ENCODE peak calls at places on chromosomes 2 and 18, in nine cellular contexts. M is PC-9; G is cardiac septum; E is stimulated activated CD8-positive, alpha-beta memory T cell treated with anti-CD3 and anti-CD28 coated beads, Interleukin-15, amount 100 ng/mL, for 24 hours; K is suprapubic skin; J is T-helper 9 cell; R is NCI-H69; N is effector memory CD4-positive, alpha-beta T cell; U is activated CD4-positive, alpha-beta T cell treated with anti-CD3 and anti-CD28 coated beads, Interleukin-2, amount 50 U/mL, for 1 hour. Q is an unnamed sample.

GRCh38 chr18:9095297-9096012 is 7.0 kb upstream of the NDUFV2 start:
- DNase-seq in K (no peak), M (no peak), U (peak), G (no peak), R (no peak), N (no peak), J (peak), E (no peak), Q (no peak)

GRCh38 chr2:38997784-38998183 is 108.1 kb downstream of the ARHGEF33 start:
- DNase-seq in U (no peak), J (no peak), K (no peak), M (no peak), E (no peak), N (no peak), G (no peak), R (no peak), Q (no peak)

GRCh38 chr2:133377599-133377998 is 190.7 kb downstream of the NCKAP5 start:
- DNase-seq in K (no peak), M (no peak), R (no peak), G (no peak), E (no peak), N (no peak), J (no peak), U (no peak), Q (no peak)

GRCh38 chr2:212843409-212844199 is 305.0 kb upstream of the ERBB4 start:
- DNase-seq in G (no peak), R (no peak), K (no peak), J (no peak), M (no peak), N (no peak), E (no peak), U (no peak), Q (no peak)

GRCh38 chr18:23291456-23292205 is 156.3 kb downstream of the CABLES1 start:
- DNase-seq in M (peak), R (no peak), K (no peak), N (no peak), G (no peak), E (no peak), J (no peak), U (no peak), Q (no peak)

GRCh38 chr2:207632575-207633492 is 7.6 kb upstream of the METTL21A start:
- DNase-seq in R (no peak), M (peak), G (no peak), K (no peak), E (no peak), J (no peak), N (no peak), U (no peak), Q (no peak)

GRCh38 chr2:240926516-240927389 is 20.6 kb downstream of the CROCC2 start:
- DNase-seq in M (no peak), K (peak), N (no peak), E (no peak), U (no peak), J (no peak), G (peak), R (no peak), Q (no peak)

GRCh38 chr2:40096360-40096759 is 317.3 kb upstream of the THUMPD2 start:
- DNase-seq in R (peak), N (no peak), U (no peak), E (no peak), J (no peak), M (no peak), G (no peak), K (no peak), Q (peak)

GRCh38 chr2:28134262-28134812 is 243.8 kb downstream of the BABAM2 start:
- DNase-seq in R (peak), J (no peak), E (no peak), N (no peak), K (no peak), M (peak), G (no peak), U (no peak), Q (no peak)

GRCh38 chr2:8006181-8006580 is 675.7 kb upstream of the ID2 start:
- DNase-seq in E (no peak), K (no peak), M (no peak), N (no peak), G (no peak), R (no peak), J (no peak), U (no peak), Q (no peak)

GRCh38 chr18:24659837-24660720 is 199.6 kb downstream of the HRH4 start:
- DNase-seq in G (no peak), M (no peak), N (peak), E (no peak), U (peak), K (no peak), J (peak), R (peak), Q (no peak)

GRCh38 chr2:11402436-11402835 is 58.0 kb upstream of the ROCK2 start:
- DNase-seq in E (no peak), N (no peak), K (no peak), J (no peak), U (no peak), R (no peak), G (no peak), M (no peak), Q (no peak)

GRCh38 chr18:9578306-9578705 is 36.1 kb downstream of the PPP4R1 start:
- DNase-seq in N (no peak), R (peak), E (no peak), K (no peak), G (no peak), U (no peak), M (no peak), J (no peak), Q (no peak)